ENCODE peak calls at places on chromosomes 12 and 14, in six cellular contexts. D, K, A, B, U and X are unnamed samples.

GRCh38 chr14:82778008-82778407 is 1244.4 kb upstream of the SEL1L start:
- DNase-seq in D (no peak), K (no peak), A (no peak), B (no peak), U (no peak), X (no peak)

GRCh38 chr12:67797316-67797741 is 148.8 kb downstream of the DYRK2 start:
- DNase-seq in D (no peak), K (no peak), A (no peak), B (no peak), U (peak; percentile 14), X (no peak)

GRCh38 chr14:102317564-102318248 is 1.8 kb upstream of the ZNF839 start:
- DNase-seq in D (no peak), K (peak; percentile 48), A (no peak), B (no peak), U (no peak), X (no peak)

GRCh38 chr14:22555573-22556011 is 33.4 kb downstream of the DAD1 start:
- DNase-seq in D (no peak), K (no peak), A (no peak), B (peak; percentile 58), U (no peak), X (no peak)

GRCh38 chr12:46131729-46132128 is 137.1 kb downstream of the SLC38A1 start:
- DNase-seq in D (no peak), K (peak; percentile 80), A (no peak), B (no peak), U (no peak), X (no peak)

GRCh38 chr14:35306114-35306513 is 13.9 kb downstream of the PSMA6 start:
- DNase-seq in D (no peak), K (no peak), A (no peak), B (no peak), U (no peak), X (no peak)

GRCh38 chr14:23431486-23431885 is 4.0 kb downstream of the MYH7 start:
- DNase-seq in D (no peak), K (no peak), A (peak; percentile 59), B (no peak), U (peak; percentile 15), X (no peak)

GRCh38 chr14:99945732-99946651 is 119.2 kb upstream of the EVL start:
- DNase-seq in D (no peak), K (no peak), A (no peak), B (no peak), U (no peak), X (no peak)

GRCh38 chr12:108646597-108647190 is 13.0 kb upstream of the SELPLG start:
- DNase-seq in D (no peak), K (no peak), A (no peak), B (no peak), U (no peak), X (no peak)

GRCh38 chr14:69792887-69793421 is 4.1 kb downstream of the SLC10A1 start:
- DNase-seq in D (no peak), K (no peak), A (no peak), B (no peak), U (no peak), X (no peak)

GRCh38 chr12:43267782-43268181 is 284.2 kb downstream of the ADAMTS20 start:
- DNase-seq in D (no peak), K (peak; percentile 4), A (no peak), B (no peak), U (no peak), X (no peak)

GRCh38 chr12:119061208-119061796 is 80.0 kb downstream of the SRRM4 start:
- DNase-seq in D (no peak), K (peak; percentile 91), A (no peak), B (no peak), U (peak; percentile 54), X (no peak)

GRCh38 chr14:69038449-69039286 is 59.6 kb upstream of the ACTN1 start:
- DNase-seq in D (peak; percentile 68), K (no peak), A (no peak), B (no peak), U (no peak), X (no peak)

DNA sequence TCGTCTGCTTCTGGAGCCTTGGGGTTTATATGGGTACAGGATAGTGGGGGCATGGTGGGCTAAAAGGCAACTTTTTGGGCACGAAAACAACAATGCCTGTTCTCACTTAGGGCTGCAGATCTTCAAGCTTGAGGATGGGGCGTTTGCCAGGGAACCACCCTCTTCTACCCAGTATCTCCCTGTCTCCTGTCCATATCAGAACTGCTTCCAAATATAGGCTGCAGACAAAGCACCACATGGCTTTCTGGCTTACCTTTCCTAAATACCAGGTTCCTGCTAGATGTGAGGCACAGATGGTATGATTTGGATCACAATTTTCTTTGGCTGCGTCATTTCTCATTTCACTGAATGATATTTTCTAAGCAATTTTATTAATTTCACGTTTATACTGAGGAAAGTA is 70.4 kb downstream of the CMAS start:
- DNase-seq in D (no peak), K (no peak), A (no peak), B (no peak), U (no peak), X (no peak)
- TF ChIP-seq CTCF in D (no peak), K (no peak), A (no peak), B (no peak), U (no peak), X (no peak)

GRCh38 chr12:106301611-106302321 is 767 bp upstream of the TCP11L2 start:
- DNase-seq in D (no peak), K (peak; percentile 75), A (peak; percentile 84), B (peak; percentile 75), U (peak; percentile 38), X (peak; percentile 70)
- TF ChIP-seq CTCF in D (no peak), K (no peak), A (no peak), B (no peak), U (no peak), X (no peak)

GRCh38 chr12:110345176-110345651 is 58.3 kb downstream of the ANAPC7 start:
- DNase-seq in D (no peak), K (no peak), A (no peak), B (no peak), U (no peak), X (no peak)
- TF ChIP-seq CTCF in D (no peak), K (no peak), A (no peak), B (no peak), U (no peak), X (no peak)

GRCh38 chr12:11892065-11892391 is 178.7 kb upstream of the BCL2L14 start:
- DNase-seq in D (no peak), K (peak; percentile 40), A (no peak), B (no peak), U (no peak), X (no peak)
- TF ChIP-seq CTCF in D (no peak), K (peak; percentile 49), A (no peak), B (no peak), U (peak; percentile 41), X (no peak)

GRCh38 chr12:48933664-48934311 is 8.5 kb upstream of the FKBP11 start:
- DNase-seq in D (no peak), K (no peak), A (no peak), B (peak; percentile 25), U (no peak), X (no peak)

GRCh38 chr12:48938805-48939204 is 13.5 kb upstream of the FKBP11 start:
- DNase-seq in D (no peak), K (no peak), A (no peak), B (no peak), U (no peak), X (peak; percentile 20)

GRCh38 chr12:48934312-48934706 is 9.0 kb upstream of the FKBP11 start:
- DNase-seq in D (no peak), K (peak; percentile 34), A (no peak), B (peak; percentile 9), U (no peak), X (no peak)

GRCh38 chr12:48937170-48937569 is 11.9 kb upstream of the FKBP11 start:
- DNase-seq in D (no peak), K (peak; percentile 74), A (no peak), B (no peak), U (no peak), X (no peak)

GRCh38 chr12:48936379-48936979 is 11.2 kb upstream of the FKBP11 start:
- DNase-seq in D (no peak), K (peak; percentile 94), A (peak; percentile 76), B (peak; percentile 94), U (peak; percentile 70), X (peak; percentile 68)
- TF ChIP-seq CTCF in D (peak; percentile 95), K (peak; percentile 96), A (peak; percentile 82), B (peak; percentile 88), U (peak; percentile 94), X (peak; percentile 26)

GRCh38 chr14:103727313-103728000 is 11.8 kb downstream of the ZFYVE21 start:
- DNase-seq in D (no peak), K (peak; percentile 85), A (no peak), B (no peak), U (peak; percentile 12), X (no peak)
- TF ChIP-seq CTCF in D (no peak), K (peak; percentile 32), A (no peak), B (no peak), U (no peak), X (no peak)

GRCh38 chr14:63438065-63438757 is 105.0 kb downstream of the PPP2R5E start:
- DNase-seq in D (peak; percentile 83), K (peak; percentile 36), A (peak; percentile 77), B (peak; percentile 11), U (peak; percentile 28), X (no peak)
- TF ChIP-seq CTCF in D (peak; percentile 9), K (peak; percentile 34), A (no peak), B (peak; percentile 39), U (no peak), X (no peak)

DNA sequence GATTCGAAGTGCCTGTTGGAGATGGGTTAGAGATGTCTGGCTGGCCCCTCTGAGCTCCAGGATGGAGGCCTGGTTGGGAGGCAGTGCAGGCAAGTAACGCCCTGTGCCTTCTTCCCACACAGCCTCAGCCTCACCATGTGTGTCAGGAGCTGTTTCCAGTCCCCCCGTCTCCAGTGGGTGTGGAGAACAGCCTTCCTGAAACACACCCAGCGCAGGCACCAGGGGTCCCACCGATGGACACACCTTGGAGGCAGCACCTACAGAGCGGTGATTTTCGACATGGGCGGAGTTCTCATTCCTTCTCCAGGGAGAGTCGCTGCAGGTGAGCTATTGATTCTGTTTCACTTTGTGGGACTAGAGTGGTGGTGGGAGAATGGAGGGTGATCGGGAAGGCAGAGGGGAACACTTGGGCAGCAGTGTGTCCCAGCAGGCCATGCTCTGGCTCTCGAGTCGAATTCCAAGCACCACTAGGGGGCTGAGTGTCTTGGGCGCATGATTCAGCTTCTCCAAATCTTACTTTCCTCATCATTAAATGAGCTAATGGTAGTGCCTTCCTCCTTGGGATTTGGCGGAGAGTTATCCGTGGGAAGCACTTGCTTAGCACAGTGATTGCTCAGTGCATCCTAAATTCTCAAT is 6.8 kb downstream of the ACAD10 start:
- DNase-seq in D (no peak), K (peak; percentile 71), A (no peak), B (no peak), U (no peak), X (no peak)
- TF ChIP-seq CTCF in D (peak; percentile 28), K (peak; percentile 55), A (no peak), B (no peak), U (no peak), X (no peak)